ENCODE peak calls at places on chromosomes 1 and 21, in four cellular contexts. One of them, this sample, is unnamed.

GRCh38 chr21:31282095-31282709 is 61.9 kb downstream of the TIAM1 start:
- DNase-seq in HepG2: no peak
- DNase-seq in A549: no peak
- DNase-seq in K562: peak
- DNase-seq in this sample: no peak

GRCh38 chr1:226920446-226920894 is 19.6 kb upstream of the COQ8A start:
- DNase-seq in HepG2: peak
- DNase-seq in A549: no peak
- DNase-seq in K562: no peak
- DNase-seq in this sample: no peak

GRCh38 chr1:25096307-25097150 is 135.8 kb downstream of the SYF2 start:
- DNase-seq in HepG2: no peak
- DNase-seq in A549: no peak
- DNase-seq in K562: no peak
- DNase-seq in this sample: no peak

GRCh38 chr21:46650476-46651098 is 15.1 kb downstream of the PRMT2 start:
- DNase-seq in HepG2: no peak
- DNase-seq in A549: no peak
- DNase-seq in K562: no peak
- DNase-seq in this sample: no peak

GRCh38 chr1:2231667-2232254 is 3.6 kb downstream of the SKI start:
- DNase-seq in HepG2: peak
- DNase-seq in A549: peak
- DNase-seq in K562: peak
- DNase-seq in this sample: peak

GRCh38 chr1:27719286-27720251 is 6.2 kb upstream of the FAM76A start:
- DNase-seq in HepG2: no peak
- DNase-seq in A549: no peak
- DNase-seq in K562: no peak
- DNase-seq in this sample: no peak

GRCh38 chr1:91793189-91793588 is 92.8 kb downstream of the TGFBR3 start:
- DNase-seq in HepG2: no peak
- DNase-seq in A549: no peak
- DNase-seq in K562: no peak
- DNase-seq in this sample: no peak

GRCh38 chr1:76066390-76066789 is 8.2 kb upstream of the ST6GALNAC3 start:
- DNase-seq in HepG2: no peak
- DNase-seq in A549: no peak
- DNase-seq in K562: no peak
- DNase-seq in this sample: no peak

GRCh38 chr1:68977211-68977610 is 480.3 kb upstream of the DEPDC1 start:
- DNase-seq in HepG2: no peak
- DNase-seq in A549: no peak
- DNase-seq in K562: no peak
- DNase-seq in this sample: peak

GRCh38 chr1:35568975-35569395 is 4.1 kb upstream of the TFAP2E start:
- DNase-seq in HepG2: peak
- DNase-seq in A549: peak
- DNase-seq in K562: peak
- DNase-seq in this sample: peak

GRCh38 chr1:31502926-31503511 is 73.3 kb upstream of the TINAGL1 start:
- DNase-seq in HepG2: no peak
- DNase-seq in A549: no peak
- DNase-seq in K562: no peak
- DNase-seq in this sample: peak

GRCh38 chr21:35050348-35051286 is 1.5 kb upstream of the RUNX1 start:
- DNase-seq in HepG2: no peak
- DNase-seq in A549: no peak
- DNase-seq in K562: peak
- DNase-seq in this sample: no peak

GRCh38 chr1:166902279-166902678 is 26.2 kb upstream of the TADA1 start:
- DNase-seq in HepG2: no peak
- DNase-seq in A549: peak
- DNase-seq in K562: no peak
- DNase-seq in this sample: no peak

GRCh38 chr1:66761273-66761672 is 9.0 kb downstream of the DYNLT5 start:
- DNase-seq in HepG2: no peak
- DNase-seq in A549: no peak
- DNase-seq in K562: no peak
- DNase-seq in this sample: no peak

GRCh38 chr1:57889686-57890360 is 466.0 kb upstream of the DAB1 start:
- DNase-seq in HepG2: no peak
- DNase-seq in A549: no peak
- DNase-seq in K562: no peak
- DNase-seq in this sample: no peak

GRCh38 chr1:42195841-42196240 is 31.3 kb upstream of the GUCA2A start:
- DNase-seq in HepG2: no peak
- DNase-seq in A549: no peak
- DNase-seq in K562: no peak
- DNase-seq in this sample: no peak

GRCh38 chr1:41479000-41479807 is 5.3 kb downstream of the EDN2 start:
- DNase-seq in HepG2: no peak
- DNase-seq in A549: no peak
- DNase-seq in K562: no peak
- DNase-seq in this sample: no peak

GRCh38 chr1:21818661-21819060 is 6.6 kb downstream of the LDLRAD2 start:
- DNase-seq in HepG2: peak
- DNase-seq in A549: peak
- DNase-seq in K562: peak
- DNase-seq in this sample: peak

GRCh38 chr1:40622051-40622450 is 43.4 kb downstream of the RIMS3 start:
- DNase-seq in HepG2: no peak
- DNase-seq in A549: no peak
- DNase-seq in K562: no peak
- DNase-seq in this sample: no peak

GRCh38 chr1:247638781-247639180 is 33.4 kb downstream of the OR2G3 start:
- DNase-seq in HepG2: no peak
- DNase-seq in A549: no peak
- DNase-seq in K562: no peak
- DNase-seq in this sample: no peak

GRCh38 chr1:209527993-209528392 is 55.5 kb upstream of the CAMK1G start:
- DNase-seq in HepG2: peak
- DNase-seq in A549: peak
- DNase-seq in K562: no peak
- DNase-seq in this sample: no peak

GRCh38 chr1:236994450-236994849 is 9.8 kb downstream of the MT1HL1 start:
- DNase-seq in HepG2: no peak
- DNase-seq in A549: no peak
- DNase-seq in K562: no peak
- DNase-seq in this sample: no peak

GRCh38 chr1:37478451-37478871 is 4.1 kb downstream of the ZC3H12A start:
- DNase-seq in HepG2: no peak
- DNase-seq in A549: peak
- DNase-seq in K562: no peak
- DNase-seq in this sample: no peak
- TF ChIP-seq NR3C1 in HepG2: no peak
- TF ChIP-seq NR3C1 in A549: no peak
- TF ChIP-seq NR3C1 in K562: no peak
- TF ChIP-seq NR3C1 in this sample: no peak

DNA sequence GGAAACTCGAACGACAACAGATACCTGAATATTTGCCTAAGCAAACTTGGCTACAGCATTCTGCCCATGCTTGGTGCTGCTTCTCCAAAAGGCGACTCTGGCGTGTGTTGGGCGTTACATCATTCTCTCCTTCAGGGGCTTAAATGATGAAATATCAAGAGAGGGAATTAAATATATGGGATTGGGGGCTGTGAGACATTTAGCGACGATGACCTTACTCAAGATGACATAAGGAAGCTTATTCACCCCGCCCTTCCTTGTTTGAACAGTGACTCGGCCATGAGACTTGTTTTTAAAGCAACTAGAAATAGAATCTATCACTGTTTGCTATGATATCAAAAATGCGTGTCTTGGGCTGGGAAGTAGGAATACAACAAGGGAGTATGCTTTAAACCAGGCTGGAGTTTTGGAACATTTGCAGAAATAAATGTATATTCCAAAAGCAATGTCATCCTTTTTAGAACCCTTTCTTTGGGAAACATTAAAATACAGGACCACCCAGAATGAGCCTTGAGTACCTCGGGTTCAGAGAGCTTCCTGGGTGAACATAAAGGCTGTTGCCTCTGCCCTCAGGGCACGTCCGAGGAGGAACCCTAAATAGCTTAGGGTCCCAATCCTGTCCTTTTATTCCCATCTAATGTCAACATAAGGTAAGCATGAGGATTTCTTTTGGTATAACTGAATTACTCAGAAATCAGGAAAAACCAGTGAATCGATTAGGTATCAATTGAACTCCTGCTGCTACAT is 123.3 kb upstream of the SLC45A1 start:
- DNase-seq in HepG2: peak
- DNase-seq in A549: peak
- DNase-seq in K562: peak
- DNase-seq in this sample: no peak
- TF ChIP-seq NR3C1 in HepG2: no peak
- TF ChIP-seq NR3C1 in A549: no peak
- TF ChIP-seq NR3C1 in K562: no peak
- TF ChIP-seq NR3C1 in this sample: no peak

GRCh38 chr1:53366901-53367502 is 39.1 kb upstream of the LRP8 start:
- DNase-seq in HepG2: no peak
- DNase-seq in A549: no peak
- DNase-seq in K562: no peak
- DNase-seq in this sample: no peak
- TF ChIP-seq NR3C1 in HepG2: no peak
- TF ChIP-seq NR3C1 in A549: no peak
- TF ChIP-seq NR3C1 in K562: no peak
- TF ChIP-seq NR3C1 in this sample: no peak

GRCh38 chr1:63367218-63368103 is at the start of gene ALG6:
- DNase-seq in HepG2: peak
- DNase-seq in A549: peak
- DNase-seq in K562: peak
- DNase-seq in this sample: peak

GRCh38 chr1:63366915-63367217 is 561 bp upstream of the ALG6 start:
- DNase-seq in HepG2: no peak
- DNase-seq in A549: no peak
- DNase-seq in K562: no peak
- DNase-seq in this sample: no peak

GRCh38 chr1:63363014-63363413 is 4.4 kb upstream of the ALG6 start:
- DNase-seq in HepG2: no peak
- DNase-seq in A549: no peak
- DNase-seq in K562: no peak
- DNase-seq in this sample: no peak

GRCh38 chr1:63362578-63362977 is 4.8 kb upstream of the ALG6 start:
- DNase-seq in HepG2: no peak
- DNase-seq in A549: no peak
- DNase-seq in K562: no peak
- DNase-seq in this sample: no peak

DNA sequence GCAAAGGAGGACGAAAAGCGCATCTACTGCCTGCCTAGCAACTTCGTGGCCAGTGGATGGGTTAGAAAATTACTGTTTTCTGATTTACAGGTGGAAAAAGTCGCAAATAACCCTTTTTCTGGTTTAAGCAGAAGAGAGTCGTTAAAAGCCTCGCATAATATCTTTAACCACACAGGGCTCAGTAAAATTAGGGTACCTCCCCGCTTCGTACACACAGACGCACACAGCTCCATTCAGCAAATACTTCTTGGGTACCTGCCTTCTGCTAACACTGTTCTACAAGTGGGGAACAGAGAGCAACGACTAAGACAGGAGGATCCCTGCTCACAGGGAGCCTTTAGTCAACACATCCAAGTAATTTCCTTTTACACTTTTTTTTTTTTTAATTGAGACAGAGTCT is 704 bp downstream of the ALG6 start:
- DNase-seq in HepG2: peak
- DNase-seq in A549: no peak
- DNase-seq in K562: no peak
- DNase-seq in this sample: no peak
- TF ChIP-seq NR3C1 in HepG2: no peak
- TF ChIP-seq NR3C1 in A549: no peak
- TF ChIP-seq NR3C1 in K562: no peak
- TF ChIP-seq NR3C1 in this sample: no peak

GRCh38 chr1:212814989-212815388 is 23.3 kb downstream of the TATDN3 start:
- DNase-seq in HepG2: peak
- DNase-seq in A549: peak
- DNase-seq in K562: no peak
- DNase-seq in this sample: no peak

GRCh38 chr1:212819704-212820103 is 27.7 kb downstream of the SPATA45 start:
- DNase-seq in HepG2: no peak
- DNase-seq in A549: no peak
- DNase-seq in K562: no peak
- DNase-seq in this sample: no peak

GRCh38 chr1:212816567-212817278 is 25.0 kb downstream of the TATDN3 start:
- DNase-seq in HepG2: peak
- DNase-seq in A549: peak
- DNase-seq in K562: no peak
- DNase-seq in this sample: no peak

GRCh38 chr1:212814548-212814947 is 22.9 kb downstream of the TATDN3 start:
- DNase-seq in HepG2: no peak
- DNase-seq in A549: no peak
- DNase-seq in K562: no peak
- DNase-seq in this sample: no peak
- TF ChIP-seq NR3C1 in HepG2: no peak
- TF ChIP-seq NR3C1 in A549: no peak
- TF ChIP-seq NR3C1 in K562: no peak
- TF ChIP-seq NR3C1 in this sample: no peak

DNA sequence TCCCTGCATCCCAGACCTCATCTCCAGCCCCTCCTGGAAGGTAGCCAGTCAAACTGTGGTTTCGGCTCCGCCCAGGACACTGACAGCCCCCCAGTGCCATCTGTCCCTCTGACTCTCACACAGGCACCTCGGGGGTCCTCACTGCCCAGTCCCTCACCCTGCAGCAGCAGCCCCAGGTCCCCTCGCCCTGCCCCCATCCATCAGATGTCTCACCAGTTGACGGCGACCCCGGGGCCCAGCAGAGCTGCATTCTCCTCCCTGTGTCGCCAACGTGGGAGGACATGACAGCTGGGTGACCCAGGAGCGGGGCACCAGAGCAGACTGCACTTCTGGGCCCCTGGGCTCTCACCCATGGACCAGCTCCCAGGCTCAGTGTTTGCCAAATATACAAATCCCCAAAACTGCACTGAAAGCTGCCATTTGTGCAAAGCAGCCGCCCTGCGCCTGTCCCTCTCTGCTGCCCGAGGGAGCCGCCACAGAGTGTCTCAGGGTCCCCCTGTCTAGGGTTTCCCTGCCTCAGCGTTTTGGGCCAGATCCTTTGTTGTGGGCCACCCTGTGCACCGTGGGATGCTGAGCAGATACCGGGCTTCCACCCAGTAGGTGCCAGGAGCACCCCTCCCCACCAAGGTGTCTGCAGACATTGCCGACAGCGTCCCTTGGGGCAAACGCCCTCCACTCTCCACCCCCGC is 48.2 kb downstream of the PRDM15 start:
- DNase-seq in HepG2: no peak
- DNase-seq in A549: no peak
- DNase-seq in K562: no peak
- DNase-seq in this sample: no peak
- TF ChIP-seq NR3C1 in HepG2: no peak
- TF ChIP-seq NR3C1 in A549: no peak
- TF ChIP-seq NR3C1 in K562: no peak
- TF ChIP-seq NR3C1 in this sample: no peak

GRCh38 chr21:42193131-42193671 is 25.7 kb upstream of the ABCG1 start:
- DNase-seq in HepG2: no peak
- DNase-seq in A549: no peak
- DNase-seq in K562: no peak
- DNase-seq in this sample: no peak
- TF ChIP-seq NR3C1 in HepG2: no peak
- TF ChIP-seq NR3C1 in A549: no peak
- TF ChIP-seq NR3C1 in K562: no peak
- TF ChIP-seq NR3C1 in this sample: no peak

GRCh38 chr1:114982251-114982650 is 47.4 kb upstream of the TSHB start:
- DNase-seq in HepG2: no peak
- DNase-seq in A549: no peak
- DNase-seq in K562: no peak
- DNase-seq in this sample: no peak

GRCh38 chr1:114979278-114979891 is 50.2 kb upstream of the TSHB start:
- DNase-seq in HepG2: peak
- DNase-seq in A549: peak
- DNase-seq in K562: peak
- DNase-seq in this sample: peak
- TF ChIP-seq NR3C1 in HepG2: no peak
- TF ChIP-seq NR3C1 in A549: no peak
- TF ChIP-seq NR3C1 in K562: no peak
- TF ChIP-seq NR3C1 in this sample: no peak